ENCODE peak calls at places on chromosome 21, in eight cellular contexts. P is PC-3, R is neural progenitor cell, F is IMR-90, O is PC-9, B is H9, A is GM23248, D is astrocyte. E is an unnamed sample. For H3K27me3, the result is how much of the 10 kb centered on the place peaks cover.

GRCh38 chr21:36436829-36437744 is 42.8 kb downstream of the CLDN14 start:
- DNase-seq in P (no peak), R (no peak), F (no peak), O (no peak), B (no peak), A (peak), D (peak), E (no peak)

GRCh38 chr21:45513741-45514310 is 28.4 kb downstream of the SLC19A1 start:
- DNase-seq in P (no peak), R (no peak), F (no peak), O (no peak), B (no peak), A (no peak), D (no peak), E (no peak)

GRCh38 chr21:43188181-43188580 is 19.4 kb downstream of the CRYAA start:
- DNase-seq in P (no peak), R (no peak), F (no peak), O (no peak), B (no peak), A (no peak), D (no peak), E (no peak)

GRCh38 chr21:35226960-35227741 is 178.0 kb upstream of the RUNX1 start:
- DNase-seq in P (no peak), R (no peak), F (no peak), O (no peak), B (no peak), A (no peak), D (no peak), E (no peak)

GRCh38 chr21:44817506-44817880 is 369 bp downstream of the SUMO3 start:
- DNase-seq in P (peak), R (peak), F (peak), O (peak), B (peak), A (peak), D (peak), E (peak)

GRCh38 chr21:44836666-44837471 is 19.0 kb upstream of the SUMO3 start:
- DNase-seq in P (peak), R (no peak), F (no peak), O (peak), B (no peak), A (peak), D (no peak), E (peak)

GRCh38 chr21:30882907-30883597 is 1.7 kb upstream of the KRTAP11-1 start:
- DNase-seq in P (peak), R (no peak), F (no peak), O (no peak), B (no peak), A (no peak), D (no peak), E (no peak)

GRCh38 chr21:17780539-17780938 is 38.6 kb downstream of the C21orf91 start:
- DNase-seq in P (no peak), R (peak), F (no peak), O (no peak), B (no peak), A (no peak), D (peak), E (no peak)

GRCh38 chr21:43608225-43608624 is 51.1 kb downstream of the HSF2BP start:
- DNase-seq in P (peak), R (no peak), F (peak), O (no peak), B (no peak), A (peak), D (peak), E (no peak)

GRCh38 chr21:46099476-46099875 is 1.6 kb downstream of the COL6A2 start:
- DNase-seq in P (peak), R (peak), F (peak), O (no peak), B (peak), A (peak), D (no peak), E (peak)

GRCh38 chr21:45632165-45632896 is 11.2 kb upstream of the PCBP3 start:
- DNase-seq in P (no peak), R (no peak), F (no peak), O (no peak), B (no peak), A (no peak), D (no peak), E (peak)

GRCh38 chr21:15192243-15192642 is 127.4 kb upstream of the NRIP1 start:
- DNase-seq in P (peak), R (no peak), F (no peak), O (peak), B (no peak), A (no peak), D (no peak), E (no peak)

GRCh38 chr21:44426663-44427191 is 28.6 kb upstream of the LRRC3 start:
- DNase-seq in P (no peak), R (no peak), F (no peak), O (no peak), B (peak), A (no peak), D (no peak), E (peak)

GRCh38 chr21:36518883-36519492 is 39.1 kb upstream of the CLDN14 start:
- DNase-seq in P (no peak), R (no peak), F (no peak), O (no peak), B (no peak), A (no peak), D (no peak), E (no peak)

GRCh38 chr21:16573581-16573980 is 843.8 kb downstream of the USP25 start:
- DNase-seq in P (no peak), R (no peak), F (peak), O (no peak), B (no peak), A (peak), D (peak), E (peak)

GRCh38 chr21:16578912-16579311 is 849.1 kb downstream of the USP25 start:
- DNase-seq in P (no peak), R (no peak), F (no peak), O (no peak), B (no peak), A (no peak), D (peak), E (no peak)

GRCh38 chr21:16583567-16583966 is 853.8 kb downstream of the USP25 start:
- DNase-seq in P (no peak), R (no peak), F (no peak), O (no peak), B (no peak), A (no peak), D (no peak), E (no peak)

GRCh38 chr21:16580661-16581060 is 850.9 kb downstream of the USP25 start:
- DNase-seq in P (no peak), R (no peak), F (no peak), O (no peak), B (no peak), A (no peak), D (no peak), E (no peak)

DNA sequence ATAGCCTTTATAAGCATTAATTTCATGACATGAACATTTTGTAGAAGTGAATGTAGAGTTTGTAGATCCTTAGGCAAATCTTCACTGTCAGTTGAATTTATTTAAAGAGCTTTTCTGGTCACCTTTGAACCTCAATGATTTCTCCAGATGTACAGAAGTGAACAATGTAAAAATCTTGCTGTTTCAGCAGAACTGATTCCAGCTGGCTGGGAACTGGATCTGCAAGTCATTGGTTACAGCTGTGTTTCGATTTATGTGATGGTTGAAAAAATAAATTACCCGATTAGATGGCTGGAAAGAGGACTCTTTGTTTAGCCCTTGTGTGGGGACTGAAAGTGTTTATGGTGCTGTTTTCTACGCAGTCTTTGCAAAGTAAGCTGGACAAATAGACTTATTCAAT is 849.8 kb downstream of the USP25 start:
- DNase-seq in P (no peak), R (no peak), F (peak), O (no peak), B (no peak), A (no peak), D (peak), E (no peak)
- H3K4me2 ChIP-seq in P (no peak), R (no peak), F (peak), O (no peak), B (no peak), A (peak), D (peak), E (peak)

GRCh38 chr21:33857846-33858671 is 57.5 kb downstream of the ATP5PO start:
- DNase-seq in P (no peak), R (peak), F (no peak), O (no peak), B (peak), A (no peak), D (no peak), E (no peak)

GRCh38 chr21:33858672-33859372 is 56.8 kb downstream of the ATP5PO start:
- DNase-seq in P (no peak), R (no peak), F (no peak), O (no peak), B (no peak), A (no peak), D (no peak), E (no peak)

GRCh38 chr21:33859373-33860102 is 56.1 kb downstream of the ATP5PO start:
- DNase-seq in P (no peak), R (no peak), F (no peak), O (no peak), B (no peak), A (no peak), D (no peak), E (no peak)

GRCh38 chr21:33861125-33861524 is 54.5 kb downstream of the ATP5PO start:
- DNase-seq in P (no peak), R (no peak), F (no peak), O (no peak), B (no peak), A (no peak), D (no peak), E (no peak)

DNA sequence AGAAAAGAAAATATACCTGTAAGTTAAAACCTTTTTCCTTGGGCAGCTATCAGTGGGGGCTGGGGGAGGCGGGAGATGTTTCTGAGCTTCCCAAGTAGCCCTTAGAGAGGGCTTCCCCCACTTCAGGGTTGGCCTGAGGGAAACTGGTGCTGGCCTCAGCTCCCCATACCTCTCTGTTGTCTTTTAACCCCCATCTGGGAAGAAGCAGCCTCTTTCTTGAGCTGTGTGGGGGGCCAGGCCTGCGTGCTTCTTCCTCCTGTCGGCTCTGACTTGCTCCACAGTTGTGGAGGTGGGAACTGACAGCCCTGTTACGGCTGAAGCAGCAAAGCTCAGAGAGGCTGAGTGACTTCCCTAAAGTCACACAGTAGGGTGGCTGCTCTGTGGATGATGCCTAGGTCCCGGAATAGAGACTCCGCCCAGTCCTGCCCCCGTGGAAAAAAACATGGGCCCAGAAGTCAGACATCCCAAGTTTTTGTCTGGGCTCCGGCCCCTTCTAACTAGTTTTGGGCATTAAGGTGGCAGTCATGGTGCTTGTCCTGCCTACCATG is 55.2 kb downstream of the ATP5PO start:
- DNase-seq in P (no peak), R (no peak), F (no peak), O (no peak), B (no peak), A (no peak), D (no peak), E (no peak)
- H3K27me3 ChIP-seq in P (under half), R (under half), F (under half), O (under half), B (under half), A (under half), D (under half), E (under half)

GRCh38 chr21:29335720-29336119 is 37.0 kb downstream of the BACH1 start:
- DNase-seq in P (peak), R (no peak), F (peak), O (no peak), B (no peak), A (peak), D (peak), E (peak)
- H3K4me2 ChIP-seq in P (no peak), R (no peak), F (peak), O (no peak), B (no peak), A (peak), D (peak), E (peak)

GRCh38 chr21:33948096-33948950 is 32.7 kb upstream of the ATP5PO start:
- DNase-seq in P (peak), R (peak), F (peak), O (no peak), B (peak), A (peak), D (peak), E (peak)

GRCh38 chr21:33945652-33946270 is 30.2 kb upstream of the ATP5PO start:
- DNase-seq in P (no peak), R (no peak), F (no peak), O (no peak), B (no peak), A (no peak), D (no peak), E (no peak)

GRCh38 chr21:33949516-33950424 is 34.2 kb upstream of the ATP5PO start:
- DNase-seq in P (no peak), R (no peak), F (no peak), O (no peak), B (no peak), A (no peak), D (no peak), E (no peak)

GRCh38 chr21:33948951-33949444 is 33.4 kb upstream of the ATP5PO start:
- DNase-seq in P (no peak), R (no peak), F (no peak), O (no peak), B (no peak), A (no peak), D (no peak), E (no peak)

DNA sequence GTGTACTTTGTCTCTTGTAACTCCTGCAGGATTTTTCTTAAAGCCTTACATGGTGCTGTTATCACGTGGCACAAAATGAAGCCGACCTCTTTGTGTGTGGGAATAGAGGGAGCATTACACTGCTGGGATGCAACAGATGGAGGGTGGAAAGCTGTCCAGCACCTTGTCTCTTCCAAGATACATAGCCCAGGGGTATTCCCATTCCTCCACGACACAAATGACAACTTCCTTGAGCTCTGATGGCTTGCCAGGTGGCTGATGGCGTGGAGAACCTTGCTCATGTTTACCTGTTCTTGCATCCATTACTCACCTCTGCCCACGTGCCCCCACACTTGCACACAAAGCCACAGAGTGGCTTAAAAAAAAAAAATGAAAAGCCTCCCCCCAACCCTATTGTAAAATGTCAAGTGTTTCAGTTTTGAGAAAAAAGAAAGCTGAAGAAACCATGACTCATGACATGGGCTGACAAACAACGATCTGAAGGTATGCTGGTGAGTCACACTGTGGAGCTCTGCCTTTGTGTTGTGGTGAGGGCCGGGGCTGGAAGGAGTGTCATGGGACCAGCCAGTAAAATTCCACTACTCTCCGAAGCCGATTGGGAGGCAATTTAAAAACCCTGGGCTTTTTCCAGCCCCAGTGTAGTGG is 32.0 kb upstream of the ATP5PO start:
- DNase-seq in P (peak), R (peak), F (peak), O (peak), B (peak), A (peak), D (peak), E (peak)
- H3K27me3 ChIP-seq in P (under half), R (under half), F (under half), O (under half), B (under half), A (under half), D (under half), E (under half)

GRCh38 chr21:16285646-16286223 is 556.0 kb downstream of the USP25 start:
- DNase-seq in P (no peak), R (no peak), F (no peak), O (no peak), B (no peak), A (no peak), D (no peak), E (no peak)
- H3K4me2 ChIP-seq in P (no peak), R (no peak), F (no peak), O (no peak), B (no peak), A (no peak), D (peak), E (no peak)

GRCh38 chr21:38659936-38660332 is 145.8 kb upstream of the ETS2 start:
- DNase-seq in P (no peak), R (no peak), F (no peak), O (no peak), B (no peak), A (no peak), D (no peak), E (no peak)

GRCh38 chr21:38662224-38662568 is 143.5 kb upstream of the ETS2 start:
- DNase-seq in P (no peak), R (no peak), F (no peak), O (no peak), B (no peak), A (no peak), D (no peak), E (peak)

GRCh38 chr21:38663282-38663681 is 142.4 kb upstream of the ETS2 start:
- DNase-seq in P (no peak), R (no peak), F (no peak), O (no peak), B (no peak), A (no peak), D (no peak), E (no peak)

GRCh38 chr21:38661296-38662223 is 144.2 kb upstream of the ETS2 start:
- DNase-seq in P (no peak), R (peak), F (peak), O (no peak), B (peak), A (peak), D (peak), E (peak)

GRCh38 chr21:38660333-38661295 is 145.1 kb upstream of the ETS2 start:
- DNase-seq in P (no peak), R (peak), F (no peak), O (no peak), B (peak), A (peak), D (no peak), E (no peak)
- H3K27me3 ChIP-seq in P (half or more), R (half or more), F (half or more), O (half or more), B (under half), A (half or more), D (half or more), E (half or more)

GRCh38 chr21:31929548-31929947 is 56.7 kb downstream of the HUNK start:
- DNase-seq in P (no peak), R (peak), F (no peak), O (no peak), B (no peak), A (no peak), D (no peak), E (no peak)
- H3K4me2 ChIP-seq in P (no peak), R (peak), F (no peak), O (no peak), B (no peak), A (no peak), D (no peak), E (no peak)